ENCODE peak calls at places on chromosomes 7 and 10, in five cellular contexts. K, Z, E, H and I are unnamed samples.

GRCh38 chr10:132644544-132645530 is 107.2 kb downstream of the INPP5A start:
- DNase-seq in K (no peak), Z (no peak), E (no peak), H (no peak), I (peak)

GRCh38 chr7:157615101-157615817 is 278.5 kb downstream of the DNAJB6 start:
- DNase-seq in K (no peak), Z (peak), E (no peak), H (no peak), I (peak)

GRCh38 chr7:150430465-150431085 is 19.9 kb upstream of the GIMAP8 start:
- DNase-seq in K (no peak), Z (no peak), E (no peak), H (no peak), I (no peak)

GRCh38 chr7:148669907-148670306 is 28.8 kb upstream of the CUL1 start:
- DNase-seq in K (no peak), Z (no peak), E (no peak), H (no peak), I (no peak)

GRCh38 chr7:27423290-27423689 is 180.7 kb downstream of the EVX1 start:
- DNase-seq in K (no peak), Z (peak), E (no peak), H (peak), I (no peak)

GRCh38 chr10:28806481-28806880 is 129.2 kb downstream of the BAMBI start:
- DNase-seq in K (no peak), Z (no peak), E (no peak), H (no peak), I (no peak)

GRCh38 chr7:20786779-20787651 is at the start of gene SP8:
- DNase-seq in K (no peak), Z (no peak), E (peak), H (no peak), I (no peak)

GRCh38 chr10:514137-514671 is 175.3 kb downstream of the DIP2C start:
- DNase-seq in K (no peak), Z (no peak), E (no peak), H (no peak), I (no peak)

GRCh38 chr7:131897016-131897789 is 340.8 kb upstream of the PODXL start:
- DNase-seq in K (peak), Z (peak), E (peak), H (peak), I (peak)

DNA sequence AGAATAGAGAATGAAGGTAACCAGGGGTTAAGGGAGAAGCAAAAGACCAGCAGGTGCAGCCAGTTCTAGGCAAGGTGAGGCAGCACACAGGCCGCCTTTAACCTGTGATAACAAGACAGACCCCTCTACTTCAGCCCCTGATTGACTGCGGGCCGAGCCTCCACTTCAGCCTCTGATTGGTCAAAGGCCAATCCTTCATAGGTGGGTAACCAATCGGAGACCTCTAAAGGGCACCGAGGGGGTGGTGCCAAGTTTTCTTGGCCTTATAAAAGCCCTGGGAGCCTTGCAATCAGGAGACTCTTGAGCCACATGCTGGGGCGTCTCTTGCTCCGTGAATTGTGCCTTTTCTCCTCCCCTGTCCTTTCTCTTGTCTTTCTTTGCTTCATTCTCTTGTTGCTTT is 98.8 kb downstream of the ELFN1 start:
- DNase-seq in K (peak), Z (no peak), E (peak), H (peak), I (no peak)
- H3K4me2 ChIP-seq in K (no peak), Z (no peak), E (no peak), H (no peak), I (no peak)

DNA sequence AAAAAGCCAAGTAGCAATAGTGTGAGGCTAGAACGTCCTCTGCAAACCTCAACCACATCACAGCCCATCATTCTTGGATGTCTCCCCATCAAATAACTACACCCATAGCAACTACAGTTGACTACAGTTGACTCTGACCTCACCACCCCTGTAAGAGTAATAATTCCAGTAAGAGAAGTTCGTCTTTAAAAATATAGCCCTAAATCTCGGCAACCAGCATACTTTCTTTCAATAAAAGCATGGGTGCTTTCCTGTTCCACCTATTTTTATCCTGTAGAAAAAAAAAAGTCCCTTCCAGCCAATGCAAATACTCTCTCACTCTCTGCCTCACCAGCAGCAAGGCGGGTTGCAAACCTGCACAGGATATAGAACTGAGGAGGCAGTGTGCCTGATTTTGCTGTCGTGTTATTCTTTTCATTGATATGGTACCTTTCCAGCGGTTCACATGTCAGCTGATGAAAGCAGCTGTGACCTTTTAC is 187.5 kb upstream of the NFE2L3 start:
- DNase-seq in K (no peak), Z (no peak), E (no peak), H (no peak), I (no peak)
- H3K4me2 ChIP-seq in K (no peak), Z (no peak), E (no peak), H (no peak), I (no peak)

DNA sequence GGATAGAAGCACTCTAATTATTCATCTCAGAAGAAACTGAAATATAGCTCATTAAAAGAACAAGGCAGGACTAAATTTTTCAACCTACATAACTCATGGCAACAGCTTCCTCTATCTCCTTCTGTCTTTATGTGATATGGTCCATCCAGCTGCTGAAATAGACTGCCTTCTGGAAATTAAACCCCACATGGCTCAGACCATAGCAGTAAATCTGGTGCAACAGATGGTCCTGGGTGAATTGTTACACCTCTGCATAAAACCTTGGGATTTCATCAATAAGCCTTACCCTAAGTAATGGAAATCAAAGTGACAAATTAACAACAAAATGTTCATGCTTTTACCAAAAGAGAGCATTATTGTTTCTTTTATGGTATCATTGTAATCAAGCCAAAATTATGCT is 205.7 kb upstream of the CSTF2T start:
- DNase-seq in K (no peak), Z (no peak), E (no peak), H (no peak), I (no peak)
- H3K4me2 ChIP-seq in K (no peak), Z (no peak), E (no peak), H (no peak), I (no peak)

GRCh38 chr10:110040108-110040507 is 32.3 kb downstream of the ADD3 start:
- DNase-seq in K (no peak), Z (no peak), E (no peak), H (no peak), I (no peak)

GRCh38 chr10:110040767-110041478 is 33.1 kb downstream of the ADD3 start:
- DNase-seq in K (no peak), Z (peak), E (no peak), H (no peak), I (no peak)

GRCh38 chr10:110042891-110043290 is 35.1 kb downstream of the ADD3 start:
- DNase-seq in K (no peak), Z (no peak), E (no peak), H (no peak), I (no peak)

GRCh38 chr10:110041479-110041829 is 33.7 kb downstream of the ADD3 start:
- DNase-seq in K (no peak), Z (no peak), E (no peak), H (no peak), I (no peak)

GRCh38 chr10:110042181-110042580 is 34.4 kb downstream of the ADD3 start:
- DNase-seq in K (no peak), Z (peak), E (no peak), H (no peak), I (no peak)
- H3K4me2 ChIP-seq in K (no peak), Z (peak), E (no peak), H (no peak), I (peak)

GRCh38 chr7:100504887-100505611 is 21.3 kb downstream of the NYAP1 start:
- DNase-seq in K (no peak), Z (no peak), E (no peak), H (no peak), I (no peak)
- H3K4me2 ChIP-seq in K (no peak), Z (no peak), E (no peak), H (no peak), I (no peak)

GRCh38 chr7:129502708-129503685 is 666 bp downstream of the SMKR1 start:
- DNase-seq in K (no peak), Z (no peak), E (peak), H (no peak), I (no peak)

GRCh38 chr7:129501760-129502707 is at the start of gene SMKR1:
- DNase-seq in K (peak), Z (peak), E (peak), H (peak), I (peak)

GRCh38 chr7:129498021-129498420 is 4.3 kb upstream of the SMKR1 start:
- DNase-seq in K (no peak), Z (no peak), E (no peak), H (no peak), I (no peak)

GRCh38 chr7:129497156-129497555 is 5.2 kb upstream of the SMKR1 start:
- DNase-seq in K (no peak), Z (no peak), E (no peak), H (no peak), I (no peak)

DNA sequence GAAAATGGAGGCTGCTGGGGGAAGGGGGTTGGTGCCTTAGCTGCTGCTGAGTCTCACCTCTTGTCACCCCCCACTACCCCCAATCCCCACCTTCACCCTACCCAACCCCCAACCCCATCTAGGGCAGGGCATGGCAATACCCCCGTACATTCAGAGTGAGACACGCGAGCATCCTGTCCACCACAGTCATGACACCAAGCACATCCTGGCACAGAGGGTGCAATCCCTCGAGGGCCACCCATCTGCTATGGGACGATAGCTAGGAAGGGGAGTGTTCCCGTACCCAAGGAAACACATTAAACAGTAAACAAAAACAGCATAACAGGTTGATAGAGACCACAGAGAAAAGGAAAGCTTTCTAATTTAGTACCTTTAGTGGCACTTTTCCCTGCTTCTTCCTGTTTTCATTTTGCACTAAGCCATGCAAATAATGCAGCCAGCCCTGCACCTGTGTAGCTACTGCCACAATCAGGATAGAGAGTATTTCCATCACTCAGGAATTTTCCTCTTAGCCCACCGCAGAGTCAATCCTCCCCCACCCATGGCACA is 2.3 kb upstream of the SMKR1 start:
- DNase-seq in K (no peak), Z (no peak), E (no peak), H (no peak), I (no peak)
- H3K4me2 ChIP-seq in K (no peak), Z (no peak), E (no peak), H (no peak), I (no peak)